ENCODE peak calls at places on chromosomes 6 and 20, in ten cellular contexts. Z is mammary epithelial cell, L is cardiac muscle cell, U is IMR-90, R is heart left ventricle, C is fibroblast of lung, M is hepatocyte, Y is GM20000, S is astrocyte, P is foreskin keratinocyte. X is an unnamed sample.

GRCh38 chr20:48744515-48744914 is 83.3 kb downstream of the PREX1 start:
- DNase-seq in Z (no peak), L (no peak), U (no peak), R (no peak), C (no peak), M (no peak), Y (no peak), S (no peak), P (no peak), X (no peak)

GRCh38 chr20:787827-788226 is 19.5 kb upstream of the SLC52A3 start:
- DNase-seq in Z (no peak), L (no peak), U (no peak), R (no peak), C (no peak), M (no peak), Y (no peak), S (no peak), P (no peak), X (no peak)

GRCh38 chr6:155177369-155177961 is 86.3 kb upstream of the CLDN20 start:
- DNase-seq in Z (peak), L (peak), U (peak), R (no peak), C (peak), M (peak), Y (no peak), S (peak), P (no peak), X (peak)

GRCh38 chr20:50415516-50416268 is 94.5 kb upstream of the PTPN1 start:
- DNase-seq in Z (peak), L (peak), U (peak), R (peak), C (peak), M (peak), Y (no peak), S (peak), P (no peak), X (peak)

GRCh38 chr6:13303668-13304017 is 24.7 kb downstream of the TBC1D7 start:
- DNase-seq in Z (no peak), L (peak), U (peak), R (peak), C (peak), M (peak), Y (peak), S (peak), P (peak), X (peak)

GRCh38 chr6:20669571-20670314 is 135.5 kb downstream of the CDKAL1 start:
- DNase-seq in Z (no peak), L (peak), U (peak), R (no peak), C (no peak), M (peak), Y (no peak), S (no peak), P (no peak), X (no peak)

GRCh38 chr6:149140137-149140909 is 177.2 kb upstream of the TAB2 start:
- DNase-seq in Z (no peak), L (peak), U (no peak), R (no peak), C (no peak), M (no peak), Y (peak), S (no peak), P (no peak), X (no peak)

GRCh38 chr6:41200901-41201783 is at the start of gene TREML2:
- DNase-seq in Z (no peak), L (no peak), U (no peak), R (no peak), C (no peak), M (no peak), Y (no peak), S (no peak), P (no peak), X (no peak)

GRCh38 chr6:142568857-142569597 is 267.2 kb downstream of the ADGRG6 start:
- DNase-seq in Z (peak), L (peak), U (peak), R (no peak), C (peak), M (no peak), Y (no peak), S (peak), P (peak), X (peak)

GRCh38 chr6:99589290-99589672 is 17.4 kb upstream of the PRDM13 start:
- DNase-seq in Z (no peak), L (no peak), U (no peak), R (no peak), C (peak), M (no peak), Y (no peak), S (no peak), P (no peak), X (no peak)

GRCh38 chr6:124203812-124204167 is 400.1 kb downstream of the NKAIN2 start:
- DNase-seq in Z (peak), L (peak), U (no peak), R (no peak), C (peak), M (no peak), Y (no peak), S (no peak), P (peak), X (no peak)

GRCh38 chr6:75207211-75207984 is 1.5 kb upstream of the COL12A1 start:
- DNase-seq in Z (no peak), L (peak), U (peak), R (no peak), C (peak), M (peak), Y (peak), S (peak), P (no peak), X (no peak)

GRCh38 chr20:11271319-11271718 is 597.5 kb upstream of the JAG1 start:
- DNase-seq in Z (no peak), L (no peak), U (no peak), R (no peak), C (no peak), M (no peak), Y (no peak), S (no peak), P (no peak), X (no peak)
- TF ChIP-seq CTCF in Z (no peak), L (no peak), U (no peak), R (no peak), C (no peak), M (no peak), Y (no peak), S (peak), P (no peak), X (peak)

DNA sequence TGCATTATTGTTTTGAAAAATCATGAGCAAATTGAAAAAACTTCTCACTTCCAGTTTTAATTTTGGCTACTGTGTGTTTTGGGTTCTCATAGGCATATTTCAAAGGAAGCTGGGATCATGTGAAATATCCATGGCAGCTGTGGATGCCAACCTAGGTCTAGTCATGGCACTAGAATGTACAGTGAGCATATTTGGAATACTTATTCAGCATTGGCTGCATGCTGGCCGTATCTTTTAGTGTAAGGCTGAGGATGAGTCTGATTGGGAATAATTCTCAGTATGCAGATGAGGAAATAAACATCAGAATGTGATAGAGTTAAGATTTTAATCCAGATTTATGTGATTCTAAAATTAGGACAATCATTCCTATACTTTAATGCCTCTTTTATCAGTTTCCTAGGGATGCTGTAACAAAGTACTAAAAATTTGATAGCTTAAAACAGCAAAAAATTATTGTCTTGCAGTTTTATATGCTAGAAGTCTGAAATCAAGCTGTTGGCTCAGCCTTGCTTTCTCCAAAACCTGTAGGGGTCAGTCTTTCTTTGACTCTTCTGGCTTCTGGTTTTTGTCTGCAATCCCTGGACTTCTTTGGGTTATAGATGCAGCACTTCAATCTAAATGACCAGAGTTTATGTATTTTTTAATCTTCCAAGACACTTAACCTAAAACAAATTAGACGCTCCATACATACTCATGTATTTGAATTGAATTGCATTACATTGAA is 37.7 kb upstream of the DEFB112 start:
- DNase-seq in Z (peak), L (no peak), U (peak), R (no peak), C (peak), M (no peak), Y (no peak), S (peak), P (peak), X (no peak)
- TF ChIP-seq CTCF in Z (peak), L (no peak), U (peak), R (no peak), C (peak), M (no peak), Y (no peak), S (peak), P (peak), X (no peak)

DNA sequence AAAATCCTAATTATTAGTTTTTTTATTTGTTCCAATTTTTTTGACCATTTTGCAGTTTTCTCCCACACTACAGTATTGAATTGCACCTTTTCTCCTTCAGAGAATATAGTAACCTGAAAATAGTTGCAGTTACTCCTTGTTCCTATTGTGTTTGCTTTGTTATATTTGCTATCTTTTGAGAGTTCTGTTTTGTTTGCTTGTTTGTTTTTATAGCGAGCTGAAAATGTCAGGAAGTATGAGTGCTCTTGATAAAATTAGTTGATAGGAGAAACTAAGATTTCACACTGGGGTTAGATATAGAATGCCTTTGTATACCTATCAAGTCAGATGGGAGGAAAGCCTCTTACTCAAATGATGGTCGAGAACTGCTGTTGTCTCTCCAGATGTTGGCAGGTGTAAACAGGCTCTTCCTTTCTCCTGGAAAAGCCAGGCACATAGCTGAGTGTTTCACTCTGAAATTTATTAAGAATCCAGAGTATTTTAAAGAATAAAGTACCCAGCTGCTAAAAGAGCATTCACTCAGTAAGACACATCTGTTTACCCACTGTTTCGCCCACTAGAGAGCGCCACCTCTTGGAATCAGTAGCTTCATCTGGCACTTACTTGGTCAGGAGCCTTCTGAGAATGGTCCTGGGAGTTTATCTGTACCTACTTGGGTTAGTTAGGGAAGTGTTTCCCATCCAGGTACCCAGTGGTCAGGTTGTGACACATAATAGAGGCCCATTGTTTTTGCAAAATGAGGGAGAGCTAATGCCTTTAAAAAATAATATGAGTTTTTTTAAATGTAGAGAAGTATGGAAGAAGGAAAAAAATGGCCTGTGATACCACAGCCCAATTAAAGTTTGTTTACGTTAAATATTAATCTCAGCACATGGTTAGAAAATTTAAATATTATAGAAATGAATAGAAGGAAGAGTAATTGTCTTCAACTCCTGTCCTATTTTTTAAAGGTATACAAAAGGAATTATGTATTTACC is 11.2 kb downstream of the NT5DC1 start:
- DNase-seq in Z (peak), L (peak), U (peak), R (no peak), C (peak), M (peak), Y (no peak), S (no peak), P (peak), X (peak)
- TF ChIP-seq CTCF in Z (peak), L (peak), U (peak), R (no peak), C (peak), M (peak), Y (peak), S (peak), P (peak), X (peak)

DNA sequence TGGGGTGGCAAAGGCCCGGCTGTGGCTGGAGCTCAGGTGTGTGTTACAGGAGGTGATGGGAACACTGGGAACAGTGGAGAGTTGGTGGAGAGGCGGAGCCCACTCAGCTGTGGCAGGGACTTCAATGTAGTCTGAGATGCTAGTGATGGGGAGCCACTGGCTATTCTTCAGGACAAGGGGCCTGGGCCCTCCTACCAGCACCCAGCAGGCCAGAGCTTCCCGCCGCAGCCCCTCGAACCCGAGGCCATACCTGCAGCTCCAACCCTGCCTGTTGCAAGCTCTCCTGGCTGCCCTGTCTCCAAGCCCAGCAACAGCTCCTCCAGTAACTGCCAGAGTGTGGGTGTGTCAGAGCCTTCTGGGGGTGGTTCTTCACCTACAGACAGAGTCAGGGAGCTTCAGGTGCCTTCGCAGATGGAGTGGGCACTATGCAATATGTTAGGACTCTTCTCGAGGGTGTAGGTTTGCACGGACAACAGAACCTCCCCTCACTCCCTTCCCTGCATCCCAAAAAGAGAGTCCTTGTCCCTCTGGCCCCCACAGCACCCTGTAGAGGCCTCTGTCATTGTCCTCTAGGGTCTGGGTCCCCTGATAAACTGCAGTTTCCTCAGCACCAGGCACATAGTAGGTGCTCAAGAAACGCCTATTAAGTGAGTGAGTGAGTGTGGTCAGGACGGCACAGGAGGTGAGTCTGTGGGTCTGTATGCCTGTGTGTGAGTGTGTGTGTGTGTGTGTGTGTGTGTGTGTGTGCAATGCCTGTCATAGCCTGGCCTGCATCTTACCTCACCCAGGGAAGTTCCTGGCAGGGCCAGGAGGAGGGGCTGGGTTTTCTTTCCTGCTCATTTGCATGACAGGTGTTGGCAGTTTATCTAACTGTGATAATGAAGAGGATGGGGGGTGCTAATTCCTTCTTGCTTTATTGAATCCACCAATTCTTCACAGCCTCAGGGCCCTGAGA is 146.4 kb upstream of the MLN start:
- DNase-seq in Z (peak), L (no peak), U (no peak), R (no peak), C (no peak), M (peak), Y (no peak), S (no peak), P (peak), X (no peak)
- TF ChIP-seq CTCF in Z (no peak), L (no peak), U (no peak), R (no peak), C (no peak), M (no peak), Y (no peak), S (no peak), P (no peak), X (no peak)

GRCh38 chr20:33576432-33576883 is 85.7 kb upstream of the C20orf144 start:
- DNase-seq in Z (no peak), L (peak), U (peak), R (no peak), C (no peak), M (no peak), Y (no peak), S (no peak), P (no peak), X (no peak)
- TF ChIP-seq CTCF in Z (no peak), L (peak), U (no peak), R (no peak), C (peak), M (no peak), Y (no peak), S (no peak), P (peak), X (no peak)

GRCh38 chr6:104617541-104618072 is 242.1 kb downstream of the HACE1 start:
- DNase-seq in Z (no peak), L (no peak), U (no peak), R (no peak), C (no peak), M (no peak), Y (no peak), S (no peak), P (no peak), X (no peak)

GRCh38 chr6:104625536-104625935 is 234.2 kb downstream of the HACE1 start:
- DNase-seq in Z (peak), L (peak), U (peak), R (no peak), C (peak), M (peak), Y (no peak), S (peak), P (peak), X (peak)

DNA sequence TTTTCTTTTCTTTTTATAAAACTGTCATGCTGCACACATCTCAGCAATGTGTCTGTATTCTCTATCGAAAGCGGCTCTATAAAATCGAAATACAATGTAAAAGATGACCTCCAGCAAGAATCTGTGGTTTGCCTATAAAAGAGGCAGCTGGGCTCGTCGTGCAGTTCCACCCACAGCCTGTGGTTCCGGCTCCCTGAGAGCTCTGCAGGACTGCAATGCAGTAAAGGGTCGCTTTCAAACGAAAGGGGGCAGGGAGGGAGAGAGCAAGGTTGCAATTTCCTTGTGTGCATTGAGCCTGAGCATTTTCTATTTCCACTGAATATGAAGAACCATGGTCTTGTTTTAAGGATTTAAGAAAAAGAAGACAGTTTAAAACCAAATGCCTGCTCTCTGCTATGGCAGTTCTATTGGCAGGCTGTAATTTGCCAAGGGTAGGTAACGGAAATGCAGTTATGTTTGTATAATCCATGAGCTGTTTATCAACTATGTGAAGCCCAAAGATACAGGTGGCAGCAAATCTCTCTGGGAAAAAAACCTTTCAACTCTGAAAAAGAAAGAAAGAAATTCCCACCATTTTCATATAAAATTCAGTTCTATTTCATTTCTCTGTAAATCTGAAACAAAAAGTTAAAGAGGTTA is 236.5 kb downstream of the HACE1 start:
- DNase-seq in Z (no peak), L (peak), U (no peak), R (no peak), C (no peak), M (no peak), Y (no peak), S (no peak), P (peak), X (no peak)
- TF ChIP-seq CTCF in Z (peak), L (no peak), U (no peak), R (no peak), C (no peak), M (no peak), Y (no peak), S (no peak), P (peak), X (peak)

DNA sequence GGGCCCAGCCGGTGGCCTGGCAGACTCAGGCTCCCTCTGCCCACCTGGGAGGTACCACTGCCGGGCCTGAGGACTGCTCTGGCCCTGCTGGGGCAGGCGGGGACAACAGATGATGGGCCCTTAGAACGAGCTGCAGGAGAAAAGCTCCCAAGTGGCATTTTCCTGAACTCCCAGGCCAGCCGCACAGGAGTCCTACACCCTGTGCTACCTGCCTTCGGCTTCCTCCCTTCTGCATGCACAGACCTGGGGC is 41.3 kb downstream of the DSTN start:
- DNase-seq in Z (peak), L (no peak), U (no peak), R (no peak), C (peak), M (no peak), Y (peak), S (no peak), P (peak), X (no peak)
- TF ChIP-seq CTCF in Z (peak), L (no peak), U (no peak), R (no peak), C (no peak), M (no peak), Y (no peak), S (no peak), P (no peak), X (no peak)

GRCh38 chr6:111210074-111210729 is 122.9 kb downstream of the SLC16A10 start:
- DNase-seq in Z (peak), L (peak), U (peak), R (no peak), C (peak), M (peak), Y (peak), S (peak), P (peak), X (peak)
- TF ChIP-seq CTCF in Z (peak), L (peak), U (peak), R (peak), C (peak), M (peak), Y (peak), S (peak), P (peak), X (peak)

GRCh38 chr6:5175195-5175594 is 85.6 kb downstream of the LYRM4 start:
- DNase-seq in Z (no peak), L (no peak), U (no peak), R (no peak), C (no peak), M (no peak), Y (peak), S (no peak), P (no peak), X (no peak)
- TF ChIP-seq CTCF in Z (peak), L (peak), U (peak), R (no peak), C (peak), M (peak), Y (peak), S (peak), P (peak), X (peak)

X was measured in HFFc6.